ENCODE peak calls at places on chromosomes 5 and 9, in eight cellular contexts. Z is kidney glomerular epithelial cell, B is NCI-H187, O is KBM-7, S is fibroblast of mammary gland, L is cardiac fibroblast, Y is NCI-H510A, T is foreskin fibroblast. Q is an unnamed sample.

GRCh38 chr9:128242828-128243485 is 32.9 kb downstream of the GOLGA2 start:
- DNase-seq in O (no peak), L (no peak), T (peak), Y (no peak), Z (no peak), B (no peak), S (peak), Q (no peak)

GRCh38 chr9:92657296-92658094 is 12.4 kb downstream of the IPPK start:
- DNase-seq in B (no peak), S (peak), Z (no peak), O (no peak), L (no peak), T (no peak), Y (no peak), Q (no peak)

GRCh38 chr9:127223266-127223665 is 41.3 kb upstream of the GARNL3 start:
- DNase-seq in B (no peak), O (no peak), Y (no peak), Z (no peak), L (no peak), T (no peak), S (no peak), Q (no peak)

GRCh38 chr9:105062222-105062850 is 134.4 kb upstream of the ABCA1 start:
- DNase-seq in O (no peak), T (no peak), Z (no peak), B (peak), S (no peak), Y (peak), L (no peak), Q (peak)

GRCh38 chr9:94805585-94805984 is 79.1 kb downstream of the AOPEP start:
- DNase-seq in T (peak), O (no peak), S (peak), Z (peak), Y (no peak), L (peak), B (no peak), Q (peak)

GRCh38 chr5:29460946-29461538 is 1732.4 kb upstream of the CDH6 start:
- DNase-seq in L (no peak), O (no peak), S (no peak), T (no peak), Y (no peak), Z (no peak), B (no peak), Q (no peak)

GRCh38 chr9:129059796-129060785 is 20.8 kb upstream of the DOLPP1 start:
- DNase-seq in T (no peak), S (no peak), L (no peak), Z (no peak), Y (no peak), O (no peak), B (no peak), Q (no peak)

GRCh38 chr5:59450245-59450644 is 443.3 kb downstream of the PDE4D start:
- DNase-seq in Z (no peak), B (no peak), Y (no peak), O (no peak), L (no peak), T (no peak), S (peak), Q (peak)

GRCh38 chr5:126938461-126938860 is 91.9 kb downstream of the MARCHF3 start:
- DNase-seq in T (peak), Z (no peak), S (peak), Y (no peak), B (no peak), L (peak), O (no peak), Q (no peak)

GRCh38 chr5:135604046-135604445 is 25.3 kb upstream of the CXCL14 start:
- DNase-seq in T (no peak), L (no peak), Z (no peak), B (no peak), S (no peak), O (no peak), Y (no peak), Q (no peak)

GRCh38 chr5:131114754-131115153 is 50.3 kb downstream of the HINT1 start:
- DNase-seq in Y (no peak), S (no peak), L (no peak), B (no peak), O (no peak), Z (no peak), T (no peak), Q (no peak)

GRCh38 chr5:83374547-83374946 is 97.0 kb upstream of the VCAN start:
- DNase-seq in S (peak), T (peak), L (peak), Z (peak), O (no peak), B (no peak), Y (no peak), Q (no peak)

GRCh38 chr5:148928141-148928540 is 101.7 kb downstream of the ADRB2 start:
- DNase-seq in T (peak), L (no peak), Y (no peak), Z (peak), B (no peak), S (no peak), O (no peak), Q (no peak)

GRCh38 chr5:138595396-138595795 is 20.2 kb upstream of the HSPA9 start:
- DNase-seq in Y (no peak), B (no peak), O (no peak), T (no peak), S (no peak), Z (no peak), L (no peak), Q (no peak)

GRCh38 chr5:58983496-58983895 is 400.6 kb downstream of the RAB3C start:
- DNase-seq in S (no peak), B (no peak), T (no peak), Y (no peak), L (no peak), O (no peak), Z (peak), Q (no peak)

GRCh38 chr9:32701321-32702022 is 66.0 kb upstream of the TAF1L start:
- DNase-seq in Y (no peak), Z (no peak), B (no peak), T (no peak), L (no peak), S (peak), O (no peak), Q (no peak)

GRCh38 chr9:101727621-101728524 is 10.6 kb downstream of the GRIN3A start:
- DNase-seq in S (peak), Z (peak), Y (no peak), B (no peak), T (no peak), O (peak), L (peak), Q (peak)

GRCh38 chr5:181121675-181122561 is 9.1 kb downstream of the OR2V1 start:
- DNase-seq in Z (no peak), L (no peak), T (no peak), Y (no peak), S (no peak), O (peak), B (no peak), Q (no peak)

GRCh38 chr9:26949604-26950003 is 2.6 kb upstream of the PLAA start:
- DNase-seq in T (no peak), L (no peak), S (peak), Y (no peak), O (no peak), Z (no peak), B (no peak), Q (no peak)

GRCh38 chr9:127903557-127904475 is 4.4 kb upstream of the ST6GALNAC6 start:
- DNase-seq in B (no peak), Y (peak), T (no peak), Z (peak), O (peak), L (peak), S (no peak), Q (peak)

Q was measured in SJCRH30.